ENCODE peak calls at places on chromosomes 13 and 19, in seven cellular contexts. O is stimulated activated CD8-positive, alpha-beta memory T cell treated with anti-CD3 and anti-CD28 coated beads, Interleukin-7, amount 100 ng/mL, for 1 hour; Z is A673; Y is aorta; J is stimulated activated CD4-positive, alpha-beta T cell treated with anti-CD3 and anti-CD28 coated beads, Interleukin-1b, Interleukin-23, amount 100 ng/mL, for 1 hour; W is T-helper 17 cell; N is trophoblast cell. G is an unnamed sample.

GRCh38 chr13:91346848-91347211 is 657 bp upstream of the MIR17HG start:
- DNase-seq in Z (no peak), O (no peak), J (no peak), Y (no peak), N (peak), W (peak), G (no peak)

GRCh38 chr19:947707-948533 is 22.1 kb downstream of the ARID3A start:
- DNase-seq in W (no peak), N (peak), Y (peak), O (no peak), Z (no peak), J (no peak), G (no peak)

GRCh38 chr19:34555447-34555846 is 73.9 kb downstream of the WTIP start:
- DNase-seq in Z (peak), O (no peak), W (no peak), Y (no peak), N (peak), J (no peak), G (no peak)

GRCh38 chr13:44224433-44225149 is 149.0 kb upstream of the SERP2 start:
- DNase-seq in W (no peak), O (no peak), J (no peak), Z (no peak), Y (no peak), N (peak), G (no peak)

GRCh38 chr13:41916173-41916954 is 44.5 kb downstream of the VWA8 start:
- DNase-seq in O (no peak), J (no peak), Y (no peak), W (no peak), N (peak), Z (peak), G (no peak)

GRCh38 chr13:101917475-101917810 is 465.0 kb downstream of the ITGBL1 start:
- DNase-seq in Z (peak), O (no peak), J (no peak), W (no peak), N (no peak), Y (no peak), G (no peak)

GRCh38 chr19:51861870-51862622 is 25.7 kb downstream of the ZNF577 start:
- DNase-seq in W (no peak), Z (no peak), N (no peak), Y (no peak), J (no peak), O (no peak), G (no peak)

GRCh38 chr19:46466536-46467199 is 4.7 kb downstream of the PNMA8A start:
- DNase-seq in N (no peak), Z (no peak), Y (peak), W (no peak), J (no peak), O (no peak), G (no peak)

GRCh38 chr13:99218969-99219368 is 18.3 kb downstream of the UBAC2 start:
- DNase-seq in J (peak), Z (no peak), N (no peak), W (peak), Y (no peak), O (no peak), G (no peak)

GRCh38 chr13:110006304-110006703 is 219.9 kb upstream of the IRS2 start:
- DNase-seq in N (peak), Z (no peak), J (no peak), O (no peak), W (no peak), Y (no peak), G (no peak)

GRCh38 chr13:69585656-69586055 is 522.0 kb upstream of the ATXN8OS start:
- DNase-seq in Z (peak), W (no peak), Y (no peak), J (no peak), O (no peak), N (peak), G (no peak)

GRCh38 chr13:28568286-28568685 is 73.4 kb upstream of the FLT1 start:
- DNase-seq in J (no peak), N (peak), O (no peak), Z (peak), Y (peak), W (no peak), G (no peak)

GRCh38 chr19:16378291-16378889 is 53.8 kb downstream of the KLF2 start:
- DNase-seq in Z (no peak), Y (peak), W (no peak), N (no peak), J (no peak), O (no peak), G (no peak)

GRCh38 chr19:44799627-44800257 is 9.2 kb upstream of the BCAM start:
- DNase-seq in J (no peak), Y (no peak), W (no peak), O (no peak), Z (no peak), N (no peak), G (no peak)

GRCh38 chr13:106416645-106417044 is 118.8 kb downstream of the EFNB2 start:
- DNase-seq in J (no peak), O (no peak), Z (no peak), Y (no peak), N (no peak), W (no peak), G (no peak)

GRCh38 chr13:99407906-99408702 is 93.2 kb upstream of the TM9SF2 start:
- DNase-seq in Z (no peak), Y (no peak), N (no peak), J (no peak), W (no peak), O (no peak), G (no peak)